ENCODE peak calls at places on chromosomes 16 and 17, in eight cellular contexts. One of them, this sample, is unnamed.

GRCh38 chr17:29593546-29594440 is 861 bp downstream of the ANKRD13B start:
- DNase-seq in hepatocyte: peak; percentile 72
- DNase-seq in activated T-helper 2 cell treated with anti-CD3 and anti-CD28 coated beads, Interferon-gamma antibody, Interleukin-2, Interleukin-4, amounts not matched to agents 10 μg/mL and 5 μg/mL and 100 μg/mL, durations not matched to agents 14 hours and 24 hours and 36 hours: no peak
- DNase-seq in NCI-H1417: peak; percentile 65
- DNase-seq in activated naive CD4-positive, alpha-beta T cell: no peak
- DNase-seq in MV-4-11: peak; percentile 22
- DNase-seq in Right ventricle myocardium superior: no peak
- DNase-seq in cardiac muscle cell: peak; percentile 86
- DNase-seq in this sample: peak; percentile 47

GRCh38 chr16:1706386-1707192 is 594 bp downstream of the MAPK8IP3 start:
- DNase-seq in hepatocyte: peak; percentile 62
- DNase-seq in NCI-H1417: peak; percentile 30
- DNase-seq in cardiac muscle cell: peak; percentile 24
- DNase-seq in activated naive CD4-positive, alpha-beta T cell: no peak
- DNase-seq in MV-4-11: no peak
- DNase-seq in Right ventricle myocardium superior: peak; percentile 34
- DNase-seq in activated T-helper 2 cell treated with anti-CD3 and anti-CD28 coated beads, Interferon-gamma antibody, Interleukin-2, Interleukin-4, amounts not matched to agents 10 μg/mL and 5 μg/mL and 100 μg/mL, durations not matched to agents 14 hours and 24 hours and 36 hours: peak; percentile 25
- DNase-seq in this sample: no peak

GRCh38 chr17:43891851-43892671 is 15.3 kb downstream of the MPP2 start:
- DNase-seq in hepatocyte: no peak
- DNase-seq in activated T-helper 2 cell treated with anti-CD3 and anti-CD28 coated beads, Interferon-gamma antibody, Interleukin-2, Interleukin-4, amounts not matched to agents 10 μg/mL and 5 μg/mL and 100 μg/mL, durations not matched to agents 14 hours and 24 hours and 36 hours: no peak
- DNase-seq in cardiac muscle cell: no peak
- DNase-seq in MV-4-11: no peak
- DNase-seq in NCI-H1417: no peak
- DNase-seq in activated naive CD4-positive, alpha-beta T cell: no peak
- DNase-seq in Right ventricle myocardium superior: no peak
- DNase-seq in this sample: no peak

GRCh38 chr16:3112881-3113574 is 642 bp downstream of the ZNF205 start:
- DNase-seq in NCI-H1417: no peak
- DNase-seq in activated naive CD4-positive, alpha-beta T cell: no peak
- DNase-seq in cardiac muscle cell: no peak
- DNase-seq in MV-4-11: no peak
- DNase-seq in activated T-helper 2 cell treated with anti-CD3 and anti-CD28 coated beads, Interferon-gamma antibody, Interleukin-2, Interleukin-4, amounts not matched to agents 10 μg/mL and 5 μg/mL and 100 μg/mL, durations not matched to agents 14 hours and 24 hours and 36 hours: no peak
- DNase-seq in hepatocyte: no peak
- DNase-seq in Right ventricle myocardium superior: no peak
- DNase-seq in this sample: no peak

GRCh38 chr16:11677959-11678881 is 10.0 kb downstream of the SNN start:
- DNase-seq in activated naive CD4-positive, alpha-beta T cell: no peak
- DNase-seq in MV-4-11: peak; percentile 31
- DNase-seq in cardiac muscle cell: no peak
- DNase-seq in activated T-helper 2 cell treated with anti-CD3 and anti-CD28 coated beads, Interferon-gamma antibody, Interleukin-2, Interleukin-4, amounts not matched to agents 10 μg/mL and 5 μg/mL and 100 μg/mL, durations not matched to agents 14 hours and 24 hours and 36 hours: no peak
- DNase-seq in NCI-H1417: no peak
- DNase-seq in Right ventricle myocardium superior: no peak
- DNase-seq in hepatocyte: no peak
- DNase-seq in this sample: no peak

GRCh38 chr17:4950757-4951204 is at the start of gene ENO3:
- DNase-seq in NCI-H1417: peak; percentile 68
- DNase-seq in Right ventricle myocardium superior: peak; percentile 66
- DNase-seq in activated T-helper 2 cell treated with anti-CD3 and anti-CD28 coated beads, Interferon-gamma antibody, Interleukin-2, Interleukin-4, amounts not matched to agents 10 μg/mL and 5 μg/mL and 100 μg/mL, durations not matched to agents 14 hours and 24 hours and 36 hours: no peak
- DNase-seq in hepatocyte: peak; percentile 45
- DNase-seq in activated naive CD4-positive, alpha-beta T cell: no peak
- DNase-seq in MV-4-11: no peak
- DNase-seq in cardiac muscle cell: peak; percentile 76
- DNase-seq in this sample: peak; percentile 71

GRCh38 chr16:4318171-4318910 is 2.5 kb downstream of the GLIS2 start:
- DNase-seq in MV-4-11: no peak
- DNase-seq in NCI-H1417: no peak
- DNase-seq in activated T-helper 2 cell treated with anti-CD3 and anti-CD28 coated beads, Interferon-gamma antibody, Interleukin-2, Interleukin-4, amounts not matched to agents 10 μg/mL and 5 μg/mL and 100 μg/mL, durations not matched to agents 14 hours and 24 hours and 36 hours: no peak
- DNase-seq in Right ventricle myocardium superior: no peak
- DNase-seq in cardiac muscle cell: peak; percentile 45
- DNase-seq in hepatocyte: no peak
- DNase-seq in activated naive CD4-positive, alpha-beta T cell: no peak
- DNase-seq in this sample: no peak

GRCh38 chr16:66948034-66948821 is 12.8 kb upstream of the CES3 start:
- DNase-seq in MV-4-11: no peak
- DNase-seq in Right ventricle myocardium superior: no peak
- DNase-seq in activated T-helper 2 cell treated with anti-CD3 and anti-CD28 coated beads, Interferon-gamma antibody, Interleukin-2, Interleukin-4, amounts not matched to agents 10 μg/mL and 5 μg/mL and 100 μg/mL, durations not matched to agents 14 hours and 24 hours and 36 hours: no peak
- DNase-seq in NCI-H1417: peak; percentile 30
- DNase-seq in hepatocyte: no peak
- DNase-seq in cardiac muscle cell: peak; percentile 30
- DNase-seq in activated naive CD4-positive, alpha-beta T cell: no peak
- DNase-seq in this sample: no peak

GRCh38 chr17:77208217-77208808 is 67.5 kb downstream of the SEC14L1 start:
- DNase-seq in cardiac muscle cell: peak; percentile 92
- DNase-seq in Right ventricle myocardium superior: no peak
- DNase-seq in NCI-H1417: peak; percentile 25
- DNase-seq in MV-4-11: peak; percentile 15
- DNase-seq in activated naive CD4-positive, alpha-beta T cell: no peak
- DNase-seq in activated T-helper 2 cell treated with anti-CD3 and anti-CD28 coated beads, Interferon-gamma antibody, Interleukin-2, Interleukin-4, amounts not matched to agents 10 μg/mL and 5 μg/mL and 100 μg/mL, durations not matched to agents 14 hours and 24 hours and 36 hours: no peak
- DNase-seq in hepatocyte: peak; percentile 74
- DNase-seq in this sample: no peak

GRCh38 chr17:6702567-6703215 is 10.5 kb downstream of the SLC13A5 start:
- DNase-seq in activated T-helper 2 cell treated with anti-CD3 and anti-CD28 coated beads, Interferon-gamma antibody, Interleukin-2, Interleukin-4, amounts not matched to agents 10 μg/mL and 5 μg/mL and 100 μg/mL, durations not matched to agents 14 hours and 24 hours and 36 hours: no peak
- DNase-seq in MV-4-11: no peak
- DNase-seq in hepatocyte: no peak
- DNase-seq in cardiac muscle cell: no peak
- DNase-seq in Right ventricle myocardium superior: no peak
- DNase-seq in activated naive CD4-positive, alpha-beta T cell: no peak
- DNase-seq in NCI-H1417: no peak
- DNase-seq in this sample: no peak

GRCh38 chr16:87195190-87195589 is 122.0 kb downstream of the C16orf95 start:
- DNase-seq in cardiac muscle cell: no peak
- DNase-seq in hepatocyte: no peak
- DNase-seq in activated T-helper 2 cell treated with anti-CD3 and anti-CD28 coated beads, Interferon-gamma antibody, Interleukin-2, Interleukin-4, amounts not matched to agents 10 μg/mL and 5 μg/mL and 100 μg/mL, durations not matched to agents 14 hours and 24 hours and 36 hours: no peak
- DNase-seq in activated naive CD4-positive, alpha-beta T cell: no peak
- DNase-seq in Right ventricle myocardium superior: no peak
- DNase-seq in MV-4-11: no peak
- DNase-seq in NCI-H1417: no peak
- DNase-seq in this sample: no peak

GRCh38 chr17:37743612-37743874 is 1.3 kb downstream of the HNF1B start:
- DNase-seq in NCI-H1417: no peak
- DNase-seq in activated naive CD4-positive, alpha-beta T cell: no peak
- DNase-seq in activated T-helper 2 cell treated with anti-CD3 and anti-CD28 coated beads, Interferon-gamma antibody, Interleukin-2, Interleukin-4, amounts not matched to agents 10 μg/mL and 5 μg/mL and 100 μg/mL, durations not matched to agents 14 hours and 24 hours and 36 hours: no peak
- DNase-seq in Right ventricle myocardium superior: no peak
- DNase-seq in hepatocyte: peak; percentile 81
- DNase-seq in MV-4-11: no peak
- DNase-seq in cardiac muscle cell: no peak
- DNase-seq in this sample: no peak

GRCh38 chr17:61799812-61800484 is 63.4 kb downstream of the BRIP1 start:
- DNase-seq in NCI-H1417: no peak
- DNase-seq in activated T-helper 2 cell treated with anti-CD3 and anti-CD28 coated beads, Interferon-gamma antibody, Interleukin-2, Interleukin-4, amounts not matched to agents 10 μg/mL and 5 μg/mL and 100 μg/mL, durations not matched to agents 14 hours and 24 hours and 36 hours: no peak
- DNase-seq in activated naive CD4-positive, alpha-beta T cell: no peak
- DNase-seq in hepatocyte: no peak
- DNase-seq in Right ventricle myocardium superior: no peak
- DNase-seq in cardiac muscle cell: no peak
- DNase-seq in MV-4-11: peak; percentile 79
- DNase-seq in this sample: no peak

GRCh38 chr16:30022887-30023286 is at the start of gene C16orf92:
- DNase-seq in hepatocyte: no peak
- DNase-seq in MV-4-11: no peak
- DNase-seq in NCI-H1417: no peak
- DNase-seq in activated naive CD4-positive, alpha-beta T cell: no peak
- DNase-seq in Right ventricle myocardium superior: no peak
- DNase-seq in cardiac muscle cell: no peak
- DNase-seq in activated T-helper 2 cell treated with anti-CD3 and anti-CD28 coated beads, Interferon-gamma antibody, Interleukin-2, Interleukin-4, amounts not matched to agents 10 μg/mL and 5 μg/mL and 100 μg/mL, durations not matched to agents 14 hours and 24 hours and 36 hours: no peak
- DNase-seq in this sample: no peak

GRCh38 chr16:79128706-79129105 is 471.8 kb downstream of the MAF start:
- DNase-seq in activated naive CD4-positive, alpha-beta T cell: no peak
- DNase-seq in hepatocyte: no peak
- DNase-seq in Right ventricle myocardium superior: no peak
- DNase-seq in MV-4-11: no peak
- DNase-seq in activated T-helper 2 cell treated with anti-CD3 and anti-CD28 coated beads, Interferon-gamma antibody, Interleukin-2, Interleukin-4, amounts not matched to agents 10 μg/mL and 5 μg/mL and 100 μg/mL, durations not matched to agents 14 hours and 24 hours and 36 hours: no peak
- DNase-seq in cardiac muscle cell: no peak
- DNase-seq in NCI-H1417: no peak
- DNase-seq in this sample: no peak